ENCODE peak calls at places on chromosomes 12 and 14, in four cellular contexts. L is HepG2, O is K562, C is GM12878. M is an unnamed sample.

GRCh38 chr12:16530268-16530865 is 75.6 kb downstream of the LMO3 start:
- DNase-seq in C (no peak), L (no peak), O (no peak), M (no peak)

GRCh38 chr12:6461401-6462233 is 8.9 kb downstream of the VAMP1 start:
- DNase-seq in L (no peak), C (peak; percentile 95), O (no peak), M (no peak)

GRCh38 chr12:95057431-95057830 is 16.0 kb downstream of the NR2C1 start:
- DNase-seq in O (no peak), L (no peak), C (no peak), M (no peak)

GRCh38 chr14:85415015-85415712 is 114.8 kb upstream of the FLRT2 start:
- DNase-seq in L (peak; percentile 64), O (no peak), C (no peak), M (peak; percentile 6)

GRCh38 chr12:11941601-11942360 is 129.0 kb upstream of the BCL2L14 start:
- DNase-seq in L (no peak), C (no peak), O (no peak), M (no peak)

GRCh38 chr12:112473056-112473455 is 54.3 kb downstream of the PTPN11 start:
- DNase-seq in C (no peak), L (no peak), O (peak; percentile 40), M (peak; percentile 17)

GRCh38 chr12:120725659-120726509 is at the start of gene ACADS:
- DNase-seq in O (peak; percentile 99), L (peak; percentile 73), C (peak; percentile 40), M (peak; percentile 99)

GRCh38 chr14:100893760-100894159 is 9.8 kb downstream of the RTL1 start:
- DNase-seq in O (no peak), C (no peak), L (no peak), M (no peak)

GRCh38 chr12:52203126-52203921 is 11.5 kb upstream of the KRT80 start:
- DNase-seq in O (peak; percentile 21), L (peak; percentile 63), C (no peak), M (no peak)

GRCh38 chr14:49692895-49693737 is at the start of gene KLHDC1:
- DNase-seq in O (peak; percentile 51), L (peak; percentile 66), C (no peak), M (peak; percentile 64)

GRCh38 chr12:101935769-101936741 is 58.7 kb downstream of the DRAM1 start:
- DNase-seq in O (no peak), L (no peak), C (peak; percentile 94), M (no peak)

GRCh38 chr12:28698541-28698940 is 450.5 kb upstream of the FAR2 start:
- DNase-seq in C (no peak), L (no peak), O (no peak), M (no peak)

GRCh38 chr12:128994869-128995268 is 141.6 kb downstream of the GLT1D1 start:
- DNase-seq in L (no peak), C (no peak), O (no peak), M (no peak)

GRCh38 chr12:27142102-27142721 is 59.8 kb upstream of the C12orf71 start:
- DNase-seq in O (peak; percentile 54), C (no peak), L (peak; percentile 53), M (peak; percentile 79)

GRCh38 chr12:125137776-125138344 is 72.6 kb downstream of the AACS start:
- DNase-seq in C (no peak), L (peak; percentile 60), O (no peak), M (no peak)

GRCh38 chr12:113016796-113017195 is 38.5 kb downstream of the OAS2 start:
- DNase-seq in C (no peak), L (no peak), O (no peak), M (no peak)

GRCh38 chr14:54784060-54784459 is 118.6 kb downstream of the GCH1 start:
- DNase-seq in O (no peak), C (no peak), L (no peak), M (no peak)

GRCh38 chr12:90741611-90742010 is 213.4 kb downstream of the CCER1 start:
- DNase-seq in O (no peak), L (no peak), C (no peak), M (no peak)

GRCh38 chr12:75713434-75713833 is 202.0 kb upstream of the KRR1 start:
- DNase-seq in L (no peak), O (no peak), C (no peak), M (no peak)

GRCh38 chr12:52097045-52097666 is 17.7 kb downstream of the SMIM41 start:
- DNase-seq in L (no peak), O (no peak), C (no peak), M (no peak)

GRCh38 chr12:70497508-70497907 is 131.4 kb downstream of the KCNMB4 start:
- DNase-seq in O (no peak), L (no peak), C (no peak), M (no peak)

GRCh38 chr14:64734990-64735389 is 30.8 kb downstream of the PLEKHG3 start:
- DNase-seq in C (no peak), L (no peak), O (no peak), M (no peak)

GRCh38 chr12:30877110-30877875 is 49.3 kb upstream of the TSPAN11 start:
- DNase-seq in C (no peak), L (no peak), O (no peak), M (no peak)

GRCh38 chr14:104091061-104091926 is 5.8 kb downstream of the ASPG start:
- DNase-seq in O (no peak), C (no peak), L (no peak), M (no peak)

GRCh38 chr12:86117711-86118110 is 138.5 kb downstream of the MGAT4C start:
- DNase-seq in L (no peak), C (no peak), O (no peak), M (no peak)

GRCh38 chr14:74459289-74459946 is 33.4 kb upstream of the SYNDIG1L start:
- DNase-seq in O (peak; percentile 47), L (peak; percentile 24), C (no peak), M (peak; percentile 69)
- TF ChIP-seq SP1 in O (no peak), L (no peak), C (no peak), M (no peak)

GRCh38 chr12:104172564-104172935 is 34.5 kb upstream of the NFYB start:
- DNase-seq in L (no peak), C (no peak), O (no peak), M (no peak)
- TF ChIP-seq BHLHE40 in L (no peak), C (no peak), O (no peak), M (no peak)

GRCh38 chr14:70020350-70021170 is 141.3 kb downstream of the SMOC1 start:
- DNase-seq in O (peak; percentile 9), L (no peak), C (no peak), M (no peak)

GRCh38 chr14:70021548-70021947 is 142.3 kb downstream of the SMOC1 start:
- DNase-seq in C (no peak), O (no peak), L (no peak), M (no peak)

GRCh38 chr14:70014696-70015095 is 135.5 kb downstream of the SMOC1 start:
- DNase-seq in L (no peak), O (no peak), C (no peak), M (no peak)

GRCh38 chr14:70018246-70018645 is 139.0 kb downstream of the SMOC1 start:
- DNase-seq in C (no peak), L (no peak), O (no peak), M (no peak)

GRCh38 chr14:70018713-70019201 is 139.5 kb downstream of the SMOC1 start:
- DNase-seq in L (no peak), O (no peak), C (no peak), M (no peak)
- TF ChIP-seq SP1 in L (no peak), O (no peak), C (no peak), M (no peak)

GRCh38 chr14:92577321-92577742 is 63.8 kb downstream of the RIN3 start:
- DNase-seq in C (peak; percentile 89), O (no peak), L (no peak), M (no peak)

GRCh38 chr14:92581206-92581605 is 67.6 kb downstream of the RIN3 start:
- DNase-seq in C (no peak), O (no peak), L (no peak), M (no peak)

GRCh38 chr14:92581966-92582566 is 68.5 kb downstream of the RIN3 start:
- DNase-seq in C (no peak), L (no peak), O (no peak), M (no peak)

GRCh38 chr14:92578511-92578910 is 64.9 kb downstream of the RIN3 start:
- DNase-seq in L (no peak), C (no peak), O (no peak), M (no peak)

DNA sequence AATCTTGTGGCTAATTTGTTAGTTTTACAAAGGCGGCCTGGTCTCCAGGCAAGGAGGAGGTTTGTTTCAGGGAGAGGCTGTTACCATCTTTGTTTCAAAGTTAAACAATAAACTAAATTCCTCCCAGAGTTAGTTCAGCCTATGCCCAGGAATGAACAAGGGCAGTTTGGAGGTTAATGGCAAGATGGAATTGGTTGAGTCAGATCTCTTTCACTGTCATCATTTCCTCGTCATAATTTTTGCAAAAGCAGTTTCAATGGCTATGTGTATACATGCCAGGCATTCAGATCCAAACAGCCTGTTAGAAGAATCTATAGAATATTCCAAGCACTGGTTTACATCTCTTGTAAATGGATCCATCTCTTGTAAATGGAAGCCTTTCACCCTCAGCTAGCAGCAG is 65.7 kb downstream of the RIN3 start:
- DNase-seq in C (no peak), O (no peak), L (no peak), M (no peak)
- TF ChIP-seq BHLHE40 in C (no peak), O (no peak), L (no peak), M (no peak)

GRCh38 chr12:50006754-50007442 is 18.4 kb downstream of the RACGAP1 start:
- DNase-seq in L (no peak), C (no peak), O (no peak), M (no peak)
- TF ChIP-seq SP1 in L (no peak), C (no peak), O (no peak), M (no peak)

DNA sequence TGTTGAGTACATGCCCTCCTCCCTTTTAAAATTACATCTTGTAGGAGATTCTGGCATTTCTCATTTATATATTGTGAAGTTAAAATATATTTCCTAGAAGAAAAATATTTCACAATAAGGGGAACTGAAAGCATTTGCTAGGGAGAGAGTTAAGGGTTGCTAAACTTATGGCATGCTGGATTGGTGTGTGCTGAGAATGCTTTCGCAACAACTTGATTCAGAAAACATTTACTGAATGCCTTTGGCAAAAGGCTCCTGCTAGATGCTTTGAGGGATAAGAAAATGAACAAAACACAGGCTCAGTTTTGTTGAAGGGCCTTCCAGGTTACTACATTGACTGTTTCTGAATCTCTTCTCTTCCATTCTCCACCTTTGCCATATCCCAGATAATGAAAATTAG is 67.5 kb downstream of the DIP2B start:
- DNase-seq in C (no peak), L (peak; percentile 84), O (no peak), M (no peak)
- TF ChIP-seq BHLHE40 in C (no peak), L (no peak), O (no peak), M (no peak)

DNA sequence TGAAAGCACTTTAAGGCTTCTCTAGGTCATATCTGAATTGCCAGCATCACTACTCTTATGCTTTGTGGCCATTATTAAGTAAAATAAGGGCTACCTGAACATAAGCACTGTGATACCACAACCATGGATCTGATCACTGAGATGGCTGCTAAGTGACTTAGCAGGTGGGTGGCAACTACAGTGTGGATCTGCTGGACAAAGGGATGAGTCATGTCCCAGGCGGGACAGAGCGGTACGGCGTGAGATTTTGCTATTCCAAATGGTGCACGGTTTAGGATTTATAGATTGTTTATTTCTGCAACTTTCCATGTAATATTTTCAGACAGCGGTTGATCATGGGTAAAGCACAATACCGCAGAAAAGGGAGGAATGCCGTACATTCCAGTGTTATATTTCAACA is 39.4 kb downstream of the MLXIP start:
- DNase-seq in L (no peak), C (no peak), O (no peak), M (no peak)
- TF ChIP-seq SP1 in L (no peak), C (no peak), O (no peak), M (no peak)